ENCODE peak calls at places on chromosome 3, in four cellular contexts. X, D, O and U are unnamed samples.

GRCh38 chr3:43621406-43621973 is 321 bp downstream of the ANO10 start:
- DNase-seq in X (no peak), D (no peak), O (no peak), U (peak)

GRCh38 chr3:126548556-126549466 is 9.9 kb downstream of the C3orf22 start:
- DNase-seq in X (no peak), D (no peak), O (no peak), U (no peak)

GRCh38 chr3:126293370-126294082 is 63.7 kb downstream of the KLF15 start:
- DNase-seq in X (peak), D (no peak), O (no peak), U (no peak)

GRCh38 chr3:182794455-182794773 is 1.1 kb downstream of the ATP11B start:
- DNase-seq in X (no peak), D (no peak), O (no peak), U (no peak)

GRCh38 chr3:186782542-186783069 is 771 bp upstream of the EIF4A2 start:
- DNase-seq in X (no peak), D (no peak), O (no peak), U (no peak)

GRCh38 chr3:15263120-15263519 is 57.1 kb downstream of the CAPN7 start:
- DNase-seq in X (no peak), D (no peak), O (no peak), U (no peak)

GRCh38 chr3:10548997-10549396 is 43.6 kb upstream of the ATP2B2 start:
- DNase-seq in X (no peak), D (peak), O (no peak), U (no peak)

GRCh38 chr3:186622651-186623310 is 9.9 kb downstream of the AHSG start:
- DNase-seq in X (no peak), D (no peak), O (no peak), U (no peak)

GRCh38 chr3:129291487-129291886 is 12.8 kb downstream of the HMCES start:
- DNase-seq in X (peak), D (no peak), O (no peak), U (no peak)

GRCh38 chr3:107521466-107522059 is 1.2 kb upstream of the BBX start:
- DNase-seq in X (no peak), D (no peak), O (no peak), U (no peak)

GRCh38 chr3:58260733-58261132 is 23.1 kb downstream of the ABHD6 start:
- DNase-seq in X (peak), D (no peak), O (no peak), U (no peak)

GRCh38 chr3:143119009-143119914 is at the start of gene CHST2:
- DNase-seq in X (peak), D (peak), O (peak), U (peak)

GRCh38 chr3:119305271-119305670 is 11.1 kb downstream of the ARHGAP31 start:
- DNase-seq in X (peak), D (no peak), O (no peak), U (no peak)

GRCh38 chr3:57094606-57095005 is 34.1 kb downstream of the SPATA12 start:
- DNase-seq in X (peak), D (no peak), O (no peak), U (no peak)

GRCh38 chr3:151837057-151837456 is 23.1 kb downstream of the AADAC start:
- DNase-seq in X (peak), D (no peak), O (no peak), U (no peak)

GRCh38 chr3:134545818-134546217 is 60.0 kb downstream of the CEP63 start:
- DNase-seq in X (no peak), D (no peak), O (no peak), U (no peak)

GRCh38 chr3:133459400-133459799 is 59.5 kb downstream of the BFSP2 start:
- DNase-seq in X (no peak), D (no peak), O (no peak), U (no peak)

GRCh38 chr3:148790841-148791240 is 36.8 kb upstream of the CPB1 start:
- DNase-seq in X (peak), D (no peak), O (no peak), U (no peak)

GRCh38 chr3:36443042-36443686 is 62.9 kb downstream of the STAC start:
- DNase-seq in X (no peak), D (no peak), O (no peak), U (no peak)

GRCh38 chr3:69490971-69491370 is 105.1 kb upstream of the FRMD4B start:
- DNase-seq in X (no peak), D (no peak), O (no peak), U (no peak)

GRCh38 chr3:168885028-168885427 is 778.5 kb downstream of the MECOM start:
- DNase-seq in X (peak), D (no peak), O (no peak), U (no peak)

GRCh38 chr3:64650710-64651109 is 37.1 kb downstream of the ADAMTS9 start:
- DNase-seq in X (peak), D (no peak), O (no peak), U (no peak)

GRCh38 chr3:8810561-8810960 is 41.1 kb upstream of the OXTR start:
- DNase-seq in X (no peak), D (no peak), O (no peak), U (no peak)